ENCODE peak calls at places on chromosomes 7 and 10, in four cellular contexts. D is HepG2, X is A549, A is WTC11. I is an unnamed sample.

GRCh38 chr7:19143930-19144574 is 1.2 kb downstream of the FERD3L start:
- DNase-seq in D (no peak), X (no peak), A (peak; percentile 59), I (no peak)

GRCh38 chr10:62454696-62455451 is 80.7 kb downstream of the ZNF365 start:
- DNase-seq in A (no peak), D (no peak), X (peak; percentile 14), I (no peak)

GRCh38 chr10:7410800-7411670 is at the start of gene SFMBT2:
- DNase-seq in A (peak; percentile 77), D (no peak), X (peak; percentile 75), I (peak; percentile 79)

GRCh38 chr7:77913977-77914607 is 115.5 kb downstream of the PHTF2 start:
- DNase-seq in X (no peak), A (no peak), D (no peak), I (peak; percentile 57)

GRCh38 chr10:33234779-33235178 is 99.7 kb downstream of the NRP1 start:
- DNase-seq in X (no peak), A (no peak), D (no peak), I (no peak)

GRCh38 chr10:18094332-18094731 is 45.9 kb upstream of the CACNB2 start:
- DNase-seq in X (no peak), A (no peak), D (no peak), I (no peak)

GRCh38 chr10:116947838-116948529 is 57.0 kb downstream of the SHTN1 start:
- DNase-seq in D (peak; percentile 54), X (peak; percentile 28), A (no peak), I (no peak)

GRCh38 chr10:127150136-127150535 is 46.3 kb downstream of the INSYN2A start:
- DNase-seq in D (no peak), X (peak; percentile 8), A (no peak), I (no peak)

GRCh38 chr10:128065881-128066534 is 60.2 kb downstream of the MKI67 start:
- DNase-seq in X (no peak), A (no peak), D (no peak), I (no peak)

GRCh38 chr10:61586829-61587228 is 75.9 kb upstream of the CABCOCO1 start:
- DNase-seq in X (no peak), A (no peak), D (no peak), I (peak; percentile 30)

GRCh38 chr7:97541188-97541587 is 190.7 kb upstream of the TAC1 start:
- DNase-seq in A (no peak), X (no peak), D (no peak), I (no peak)

GRCh38 chr7:6588566-6588965 is 1.3 kb upstream of the INTS15 start:
- DNase-seq in A (no peak), D (peak; percentile 51), X (no peak), I (no peak)

GRCh38 chr7:87206361-87206760 is 13.2 kb downstream of the TMEM243 start:
- DNase-seq in X (no peak), D (peak; percentile 2), A (no peak), I (no peak)

GRCh38 chr7:152862033-152862432 is 102.5 kb downstream of the ACTR3B start:
- DNase-seq in X (no peak), D (no peak), A (no peak), I (no peak)
- TF ChIP-seq NR3C1 in X (no peak), D (no peak), A (no peak), I (no peak)

DNA sequence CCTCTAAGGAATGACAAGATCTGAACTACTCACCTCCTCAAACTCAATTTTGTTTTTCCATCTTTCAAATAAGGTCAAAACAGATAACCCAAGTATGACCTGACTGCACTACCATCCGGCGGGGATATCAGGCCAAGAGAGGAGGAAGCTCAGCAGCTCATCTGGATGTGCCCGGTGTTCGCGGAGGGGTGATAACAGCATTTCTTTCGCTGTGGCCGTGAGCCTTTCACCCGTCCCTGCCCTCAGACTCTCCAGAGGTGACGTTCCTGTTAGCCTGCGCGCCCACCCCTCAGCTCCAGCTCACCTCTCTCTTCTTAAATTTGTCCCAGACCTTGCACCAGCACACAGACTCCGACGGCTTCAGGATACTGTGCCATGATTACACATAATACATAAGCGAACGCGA is 526 bp downstream of the ZNF248 start:
- DNase-seq in D (no peak), A (peak; percentile 9), X (no peak), I (peak; percentile 38)
- TF ChIP-seq NR3C1 in D (no peak), A (no peak), X (no peak), I (no peak)

DNA sequence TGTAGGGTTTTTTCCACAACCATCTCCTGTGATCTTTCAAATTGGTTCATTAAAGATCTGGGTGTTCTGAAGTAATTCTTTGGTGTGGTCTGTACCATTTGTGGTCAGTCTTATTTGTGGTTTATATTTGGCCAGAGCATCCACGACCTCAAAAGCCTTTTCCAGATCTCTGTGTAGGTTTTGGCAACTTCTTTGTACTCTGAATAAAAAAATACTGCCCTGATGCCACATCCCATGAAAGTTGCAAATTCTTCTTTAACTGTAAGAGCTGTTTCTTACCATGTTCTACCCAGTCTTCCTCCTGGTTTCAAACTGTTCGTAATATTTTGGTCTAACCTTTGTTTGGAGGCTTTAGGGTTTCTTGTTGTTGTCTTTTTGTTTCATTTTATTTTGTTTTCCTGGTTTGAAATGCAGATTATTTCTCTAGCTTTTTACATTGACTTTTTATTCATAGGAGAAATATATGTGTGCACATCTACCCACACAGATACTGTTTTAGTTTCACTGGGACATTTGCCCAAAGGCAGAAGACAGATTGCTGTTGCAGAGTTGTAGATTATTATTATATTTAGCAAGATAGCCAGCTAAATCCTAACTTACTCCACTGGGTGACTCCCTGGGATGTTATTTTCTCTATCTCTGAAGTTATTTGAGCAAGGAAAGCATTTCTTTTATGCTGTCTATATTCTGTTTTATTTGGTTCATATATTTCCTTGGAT is 123.2 kb upstream of the SAMD8 start:
- DNase-seq in A (no peak), D (no peak), X (no peak), I (no peak)
- TF ChIP-seq NR3C1 in A (no peak), D (no peak), X (no peak), I (no peak)

GRCh38 chr7:130960208-130960988 is 226.4 kb upstream of the KLF14 start:
- DNase-seq in D (no peak), A (no peak), X (peak; percentile 59), I (peak; percentile 59)
- TF ChIP-seq NR3C1 in D (no peak), A (no peak), X (no peak), I (no peak)

GRCh38 chr7:39399458-39399857 is 166.7 kb upstream of the YAE1 start:
- DNase-seq in X (no peak), D (no peak), A (no peak), I (no peak)

GRCh38 chr7:39399976-39400375 is 166.2 kb upstream of the YAE1 start:
- DNase-seq in A (no peak), D (no peak), X (no peak), I (no peak)

GRCh38 chr7:39392151-39392550 is 174.1 kb upstream of the YAE1 start:
- DNase-seq in D (no peak), A (no peak), X (no peak), I (no peak)

GRCh38 chr7:39394105-39394504 is 172.1 kb upstream of the YAE1 start:
- DNase-seq in X (no peak), A (no peak), D (no peak), I (no peak)
- TF ChIP-seq NR3C1 in X (no peak), A (no peak), D (no peak), I (no peak)

GRCh38 chr7:1100886-1101579 is 13.1 kb downstream of the GPER1 start:
- DNase-seq in X (no peak), A (no peak), D (no peak), I (no peak)

GRCh38 chr7:1100386-1100785 is 12.5 kb downstream of the GPER1 start:
- DNase-seq in D (no peak), A (no peak), X (no peak), I (no peak)

GRCh38 chr7:1103789-1104513 is 16.0 kb downstream of the GPER1 start:
- DNase-seq in X (no peak), D (no peak), A (no peak), I (no peak)

GRCh38 chr7:1103009-1103788 is 15.3 kb downstream of the GPER1 start:
- DNase-seq in D (peak; percentile 41), X (no peak), A (no peak), I (no peak)

DNA sequence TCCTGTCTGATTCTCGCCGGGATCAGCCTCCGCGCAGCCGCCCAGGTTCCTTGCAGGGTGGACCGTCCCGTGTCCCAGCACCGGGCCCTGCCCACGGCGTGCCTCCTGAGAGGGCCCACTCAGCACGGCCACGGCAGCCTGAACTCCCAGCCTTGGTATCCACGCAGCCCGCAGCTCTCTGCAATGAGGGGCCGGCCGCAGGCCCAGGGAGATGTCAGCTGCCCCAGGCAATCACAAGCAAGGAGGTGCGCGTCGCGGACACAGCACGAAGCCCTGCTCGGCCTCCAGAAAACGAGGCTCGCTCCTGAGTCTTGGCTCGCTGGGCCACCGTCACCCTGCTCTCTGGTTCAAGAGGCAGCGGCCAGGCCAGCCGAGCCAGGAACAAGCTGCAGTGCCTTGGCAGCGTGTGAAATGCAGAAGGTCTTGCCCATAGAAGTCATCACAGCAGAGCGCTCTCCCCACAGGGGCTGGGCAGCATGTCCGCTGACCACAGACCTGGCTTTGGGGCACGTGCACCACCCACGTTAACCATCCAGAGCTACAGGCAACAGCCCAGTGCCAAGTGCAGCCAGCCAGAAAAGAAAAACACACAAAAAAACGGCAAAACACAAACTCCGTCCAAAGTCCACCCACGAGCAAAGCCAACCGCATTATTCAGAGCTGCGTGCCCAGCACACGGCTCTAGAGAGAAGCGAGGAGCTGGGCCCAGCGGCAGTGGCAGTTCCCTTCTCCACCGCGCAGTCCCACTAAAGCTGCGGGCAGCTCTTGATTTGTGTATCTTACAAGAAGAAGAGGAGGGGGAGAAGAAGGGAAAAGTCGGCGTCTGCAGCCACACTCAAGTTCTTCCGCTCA is 13.9 kb downstream of the GPER1 start:
- DNase-seq in D (peak; percentile 75), X (no peak), A (no peak), I (no peak)
- TF ChIP-seq NR3C1 in D (no peak), X (no peak), A (no peak), I (no peak)

DNA sequence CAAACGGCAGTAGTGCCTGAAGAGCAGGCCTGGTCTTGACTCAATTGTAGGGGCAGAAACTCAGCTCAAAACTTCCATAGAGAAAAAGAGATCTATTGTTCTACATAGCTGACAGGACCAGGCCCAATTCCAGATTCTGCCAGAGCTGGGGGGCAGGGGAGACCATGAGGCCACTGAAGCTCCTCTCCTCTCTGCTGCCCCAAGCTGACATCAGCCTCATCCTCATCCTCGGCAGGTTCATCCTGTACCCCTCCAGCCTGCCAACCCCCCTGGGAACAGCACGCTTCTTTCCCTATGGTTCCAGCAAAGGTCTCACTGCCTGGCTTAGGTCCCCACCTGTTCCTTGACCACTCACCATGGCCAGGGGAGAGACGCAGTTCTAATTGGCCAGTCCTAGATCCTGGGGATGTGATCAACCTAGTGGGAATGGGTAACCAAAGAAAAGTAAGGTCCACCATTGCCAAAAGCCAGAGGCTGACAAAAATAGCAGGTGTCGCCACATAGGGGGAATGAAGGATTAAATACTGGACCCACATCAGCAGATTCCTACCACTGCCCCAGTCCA is 42.9 kb downstream of the CCDC3 start:
- DNase-seq in D (no peak), X (no peak), A (no peak), I (no peak)
- TF ChIP-seq NR3C1 in D (no peak), X (no peak), A (no peak), I (no peak)

DNA sequence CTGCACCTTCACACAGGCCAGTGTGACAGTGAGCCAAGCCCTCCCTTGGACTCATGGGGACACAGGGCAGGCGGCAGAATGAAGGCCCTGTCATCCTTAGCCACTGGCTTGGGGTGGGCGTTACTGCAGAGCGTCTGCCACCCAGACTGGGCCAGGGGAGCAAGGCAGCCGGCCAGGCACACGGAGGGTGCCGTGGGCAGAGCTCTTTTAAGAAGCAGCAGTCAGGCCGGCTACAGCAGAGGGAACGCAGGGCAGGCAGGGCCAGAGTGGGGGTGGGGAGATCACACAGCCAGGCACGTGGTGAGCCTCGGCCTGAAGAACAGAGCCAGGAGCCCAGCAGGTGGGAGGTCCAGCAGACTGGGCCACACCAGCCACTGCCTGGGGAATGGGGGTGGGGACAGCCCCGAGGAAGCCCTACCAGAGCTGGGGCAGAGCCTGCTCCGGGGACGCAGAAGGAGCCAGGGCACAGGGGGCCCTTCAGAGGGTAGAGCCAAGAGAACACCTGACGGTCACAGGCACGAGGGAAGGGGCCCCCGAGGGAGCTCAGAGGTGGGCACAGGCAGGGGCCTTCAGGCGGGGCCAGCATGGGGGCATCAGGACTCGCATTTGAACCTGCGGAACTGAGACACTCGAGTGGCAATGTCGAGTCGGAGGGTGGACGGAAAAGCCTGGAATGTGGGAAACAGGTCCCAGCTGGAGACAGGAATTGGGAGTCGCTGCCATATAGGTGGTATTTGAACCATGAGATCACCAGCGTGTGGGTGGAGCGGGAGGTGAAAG is 14.1 kb downstream of the STK32C start:
- DNase-seq in X (no peak), A (peak; percentile 10), D (no peak), I (no peak)
- TF ChIP-seq NR3C1 in X (no peak), A (no peak), D (no peak), I (no peak)